ENCODE peak calls at places on chromosomes 3 and 15, in four cellular contexts. H, X, T and D are unnamed samples.

GRCh38 chr3:5699313-5699712 is 511.8 kb downstream of the EDEM1 start:
- DNase-seq in H (no peak), X (no peak), T (no peak), D (no peak)

GRCh38 chr15:95784508-95784907 is 546.0 kb upstream of the NR2F2 start:
- DNase-seq in H (no peak), X (no peak), T (no peak), D (no peak)

GRCh38 chr15:55343168-55343567 is 24.1 kb downstream of the PIGB start:
- DNase-seq in H (no peak), X (no peak), T (no peak), D (no peak)

GRCh38 chr3:29065211-29065785 is 215.6 kb upstream of the RBMS3 start:
- DNase-seq in H (peak; percentile 72), X (peak; percentile 53), T (peak; percentile 83), D (peak; percentile 98)

GRCh38 chr3:165641569-165642310 is 195.5 kb downstream of the BCHE start:
- DNase-seq in H (no peak), X (no peak), T (no peak), D (no peak)

GRCh38 chr15:63256433-63256884 is 20.9 kb upstream of the APH1B start:
- DNase-seq in H (no peak), X (no peak), T (peak; percentile 86), D (no peak)

GRCh38 chr3:188772886-188773285 is 398.9 kb upstream of the TPRG1 start:
- DNase-seq in H (no peak), X (no peak), T (no peak), D (no peak)

GRCh38 chr3:62601238-62601856 is 228.0 kb upstream of the FEZF2 start:
- DNase-seq in H (no peak), X (no peak), T (no peak), D (peak; percentile 62)

GRCh38 chr3:10907262-10907661 is 85.3 kb upstream of the SLC6A1 start:
- DNase-seq in H (no peak), X (no peak), T (peak; percentile 22), D (no peak)

GRCh38 chr15:78766041-78766440 is 45.2 kb downstream of the ADAMTS7 start:
- DNase-seq in H (peak; percentile 46), X (no peak), T (no peak), D (no peak)

GRCh38 chr3:62712776-62713175 is 162.4 kb downstream of the CADPS start:
- DNase-seq in H (no peak), X (no peak), T (no peak), D (no peak)

GRCh38 chr15:67174446-67174845 is 80.0 kb downstream of the AAGAB start:
- DNase-seq in H (no peak), X (no peak), T (no peak), D (no peak)

GRCh38 chr3:148631124-148631903 is 66.4 kb upstream of the AGTR1 start:
- DNase-seq in H (no peak), X (no peak), T (peak; percentile 78), D (no peak)

GRCh38 chr3:15171096-15171495 is 35.0 kb upstream of the CAPN7 start:
- DNase-seq in H (no peak), X (no peak), T (no peak), D (no peak)

GRCh38 chr3:78066287-78066686 is 1026.4 kb downstream of the ROBO2 start:
- DNase-seq in H (no peak), X (no peak), T (peak; percentile 28), D (no peak)

GRCh38 chr3:52291508-52292181 is 4.0 kb downstream of the GLYCTK start:
- DNase-seq in H (no peak), X (no peak), T (peak; percentile 65), D (no peak)

GRCh38 chr3:18222686-18223085 is 202.5 kb downstream of the SATB1 start:
- DNase-seq in H (no peak), X (no peak), T (no peak), D (no peak)

GRCh38 chr15:52204657-52205056 is 13.5 kb upstream of the GNB5 start:
- DNase-seq in H (no peak), X (no peak), T (no peak), D (no peak)

GRCh38 chr15:28919679-28920655 is 34.2 kb downstream of the APBA2 start:
- DNase-seq in H (no peak), X (no peak), T (no peak), D (no peak)

GRCh38 chr3:42906085-42906904 is at the start of gene ZNF662:
- DNase-seq in H (no peak), X (peak; percentile 65), T (peak; percentile 27), D (no peak)

GRCh38 chr15:74343797-74344127 is 23.7 kb downstream of the CYP11A1 start:
- DNase-seq in H (no peak), X (no peak), T (no peak), D (no peak)

GRCh38 chr3:22585504-22585903 is 617.6 kb upstream of the UBE2E2 start:
- DNase-seq in H (no peak), X (no peak), T (no peak), D (no peak)

GRCh38 chr3:97952280-97952679 is 20.0 kb downstream of the RIOX2 start:
- DNase-seq in H (peak; percentile 80), X (no peak), T (no peak), D (no peak)

GRCh38 chr3:51106242-51106876 is 278.7 kb upstream of the MANF start:
- DNase-seq in H (no peak), X (no peak), T (no peak), D (no peak)

GRCh38 chr3:8997151-8997550 is 33.9 kb upstream of the RAD18 start:
- DNase-seq in H (peak; percentile 54), X (no peak), T (no peak), D (no peak)

GRCh38 chr3:75906555-75907112 is 121.3 kb upstream of the ZNF717 start:
- DNase-seq in H (no peak), X (peak; percentile 48), T (peak; percentile 92), D (no peak)

GRCh38 chr15:76330281-76330680 is 6.3 kb upstream of the ISL2 start:
- DNase-seq in H (peak; percentile 73), X (no peak), T (peak; percentile 82), D (no peak)

GRCh38 chr3:10464068-10464434 is 41.3 kb downstream of the ATP2B2 start:
- DNase-seq in H (no peak), X (no peak), T (no peak), D (no peak)

GRCh38 chr15:92074646-92075045 is 221.1 kb downstream of the SLCO3A1 start:
- DNase-seq in H (peak; percentile 80), X (no peak), T (no peak), D (no peak)

GRCh38 chr3:127214990-127215389 is 22.1 kb downstream of the PRR23E start:
- DNase-seq in H (no peak), X (no peak), T (no peak), D (no peak)

DNA sequence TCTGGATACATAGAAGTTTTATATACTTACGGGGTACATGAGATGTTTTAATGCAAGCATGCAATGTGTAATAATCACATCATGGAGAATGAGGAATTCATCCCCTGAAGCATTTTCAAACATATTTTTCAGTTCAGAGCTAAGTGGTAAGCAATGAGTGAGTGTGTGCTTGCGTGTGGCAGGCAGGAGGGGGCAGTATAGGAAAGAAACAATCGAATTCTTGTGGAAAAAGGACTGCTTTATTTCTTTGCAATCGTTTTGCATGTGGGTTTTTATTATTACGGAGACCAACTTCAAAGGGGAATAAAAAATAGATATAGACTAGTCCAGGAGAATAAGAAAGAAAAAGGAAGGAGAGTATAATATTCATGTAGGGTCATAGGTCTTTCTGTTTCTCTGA is 271.6 kb downstream of the CHL1 start:
- DNase-seq in H (no peak), X (no peak), T (peak; percentile 61), D (no peak)
- TF ChIP-seq CTCF in H (peak; percentile 46), X (no peak), T (peak; percentile 73), D (no peak)

GRCh38 chr3:131470377-131470776 is 32.4 kb downstream of the MRPL3 start:
- DNase-seq in H (no peak), X (no peak), T (no peak), D (no peak)
- H3K36me3 ChIP-seq in H (peaks cover 43% of the 10 kb centered on the region), X (no peaks in the 10 kb centered on the region), T (peaks cover 22% of the 10 kb centered on the region), D (peaks cover 3% of the 10 kb centered on the region)

DNA sequence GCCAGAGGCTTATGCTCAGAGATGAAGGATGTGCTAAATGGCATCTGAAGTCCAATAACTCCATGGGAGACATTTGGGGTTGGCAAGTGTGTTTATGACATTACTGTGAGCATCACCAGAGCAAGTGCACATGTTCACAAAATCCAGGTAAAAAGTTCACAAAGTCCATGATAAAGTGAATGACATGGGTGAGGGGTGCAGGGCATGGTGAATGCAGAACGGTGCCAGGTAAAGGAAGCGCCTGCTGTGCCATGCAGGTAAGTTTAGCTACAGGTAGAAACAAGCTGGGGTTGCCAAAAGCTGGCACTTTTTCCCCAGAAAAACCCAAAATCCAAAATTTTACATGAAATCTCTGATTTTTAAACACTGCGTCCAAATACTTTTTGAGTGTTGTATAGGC is 268.2 kb downstream of the ABHD5 start:
- DNase-seq in H (no peak), X (no peak), T (no peak), D (no peak)
- TF ChIP-seq CTCF in H (no peak), X (no peak), T (no peak), D (no peak)

GRCh38 chr3:47425383-47425778 is 44.6 kb downstream of the PTPN23 start:
- DNase-seq in H (no peak), X (no peak), T (no peak), D (no peak)

GRCh38 chr3:47421741-47422649 is 41.2 kb downstream of the PTPN23 start:
- DNase-seq in H (no peak), X (no peak), T (no peak), D (no peak)

GRCh38 chr3:47424434-47425382 is 43.9 kb downstream of the PTPN23 start:
- DNase-seq in H (no peak), X (no peak), T (no peak), D (no peak)

GRCh38 chr3:47422743-47423142 is 41.9 kb downstream of the PTPN23 start:
- DNase-seq in H (no peak), X (no peak), T (no peak), D (no peak)

DNA sequence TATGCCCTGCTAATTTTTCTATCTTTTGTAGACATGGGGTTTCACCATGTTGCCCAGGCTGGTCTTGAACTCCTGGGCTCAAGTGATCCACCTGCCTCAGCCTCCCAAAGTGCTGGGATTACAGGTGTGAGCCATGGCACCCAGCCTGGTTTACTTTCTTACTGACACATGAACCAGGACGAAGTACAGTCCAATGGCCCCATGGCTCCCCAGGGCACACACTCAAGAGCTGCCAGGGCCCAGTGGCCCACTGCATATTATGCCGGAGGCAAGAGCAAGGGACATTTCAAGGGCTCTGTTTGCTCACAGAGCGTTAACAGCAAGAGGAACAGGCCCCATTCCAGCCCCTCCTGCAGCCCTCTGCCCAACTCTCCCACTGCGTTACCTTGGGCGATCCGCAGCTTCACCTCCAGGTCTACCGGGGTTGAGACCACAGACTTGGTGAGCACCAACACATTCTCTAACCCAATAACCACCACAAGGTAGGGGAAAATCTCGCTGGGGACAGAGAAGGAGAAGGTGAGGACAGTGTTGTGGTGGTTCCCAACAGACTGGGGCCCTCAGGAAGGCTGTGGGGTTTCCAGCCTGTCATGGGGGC is 42.8 kb downstream of the PTPN23 start:
- DNase-seq in H (no peak), X (no peak), T (no peak), D (no peak)
- H3K36me3 ChIP-seq in H (peaks cover 58% of the 10 kb centered on the region), X (no peaks in the 10 kb centered on the region), T (no peaks in the 10 kb centered on the region), D (peaks cover 24% of the 10 kb centered on the region)

GRCh38 chr15:71125831-71126453 is 10.7 kb downstream of the THSD4 start:
- DNase-seq in H (no peak), X (no peak), T (peak; percentile 68), D (no peak)
- TF ChIP-seq CTCF in H (peak; percentile 52), X (no peak), T (peak; percentile 60), D (peak; percentile 31)